ENCODE peak calls at places on chromosomes 2 and 18, in five cellular contexts. O, L, G, E and K are unnamed samples.

GRCh38 chr2:120245933-120246332 is 6.7 kb upstream of the RALB start:
- DNase-seq in O (no peak), G (no peak), L (no peak), E (no peak), K (no peak)

GRCh38 chr18:12246849-12247808 is 7.0 kb upstream of the CIDEA start:
- DNase-seq in L (peak), E (peak), O (no peak), G (no peak), K (peak)

GRCh38 chr2:120914839-120915521 is 179.3 kb downstream of the GLI2 start:
- DNase-seq in E (peak), L (no peak), O (peak), G (no peak), K (peak)

GRCh38 chr2:147789720-147790119 is 55.1 kb upstream of the ACVR2A start:
- DNase-seq in E (peak), L (no peak), G (no peak), O (peak), K (no peak)

GRCh38 chr2:230885467-230886130 is 20.9 kb downstream of the ITM2C start:
- DNase-seq in O (peak), E (peak), G (peak), L (peak), K (no peak)

GRCh38 chr2:159982270-159982669 is 80.1 kb downstream of the PLA2R1 start:
- DNase-seq in E (peak), G (no peak), L (no peak), O (peak), K (no peak)

GRCh38 chr2:134407154-134407890 is 153.4 kb downstream of the MGAT5 start:
- DNase-seq in O (no peak), E (no peak), G (no peak), L (no peak), K (no peak)

GRCh38 chr18:56785006-56785405 is 133.8 kb downstream of the WDR7 start:
- DNase-seq in O (no peak), E (no peak), G (no peak), L (no peak), K (no peak)

GRCh38 chr18:79944126-79944731 is 7.2 kb downstream of the SLC66A2 start:
- DNase-seq in L (no peak), O (no peak), E (peak), G (peak), K (no peak)

GRCh38 chr2:167551411-167551810 is 663.1 kb downstream of the XIRP2 start:
- DNase-seq in E (no peak), L (no peak), O (no peak), G (no peak), K (no peak)

GRCh38 chr2:42117923-42118758 is 51.0 kb upstream of the EML4 start:
- DNase-seq in L (no peak), G (peak), O (peak), E (peak), K (no peak)